ENCODE peak calls at places on chromosome 6, in nine cellular contexts. S is nucleus accumbens, T is A549, U is Caki2, R is sciatic nerve, K is HFFc6, Q is BE2C, O is AG08396, P is heart right ventricle. E is an unnamed sample.

GRCh38 chr6:33945931-33946330 is 142.1 kb upstream of the MLN start:
- DNase-seq in T (no peak), U (no peak), K (no peak), Q (no peak), R (no peak), O (no peak), S (no peak), P (no peak), E (no peak)

GRCh38 chr6:149079911-149080501 is 237.5 kb upstream of the TAB2 start:
- DNase-seq in P (peak), S (no peak), U (no peak), Q (peak), K (peak), T (no peak), O (peak), R (peak), E (peak)

GRCh38 chr6:124131779-124132178 is 328.1 kb downstream of the NKAIN2 start:
- DNase-seq in U (peak), S (no peak), K (no peak), R (no peak), T (no peak), O (no peak), Q (no peak), P (no peak), E (no peak)

GRCh38 chr6:165663736-165664552 is 903 bp upstream of the PDE10A start:
- DNase-seq in R (no peak), O (no peak), U (peak), T (peak), Q (no peak), P (peak), K (no peak), S (no peak), E (no peak)

GRCh38 chr6:5695260-5696245 is 311.2 kb downstream of the NRN1 start:
- DNase-seq in P (no peak), T (no peak), O (peak), K (peak), U (peak), Q (no peak), R (no peak), S (no peak), E (peak)

GRCh38 chr6:82686719-82687118 is 323.1 kb downstream of the TPBG start:
- DNase-seq in R (no peak), U (no peak), Q (no peak), K (no peak), S (no peak), O (no peak), T (no peak), P (no peak), E (no peak)

GRCh38 chr6:82914511-82914910 is 151.1 kb downstream of the UBE3D start:
- DNase-seq in O (no peak), R (no peak), T (no peak), P (no peak), U (no peak), K (no peak), Q (no peak), S (no peak), E (no peak)

GRCh38 chr6:31222496-31222895 is 49.4 kb downstream of the HLA-C start:
- DNase-seq in K (no peak), Q (no peak), P (no peak), S (no peak), R (no peak), O (no peak), T (no peak), U (no peak), E (no peak)

GRCh38 chr6:121260651-121261102 is 73.6 kb downstream of the TBC1D32 start:
- DNase-seq in P (peak), K (no peak), O (no peak), S (no peak), R (no peak), T (no peak), U (no peak), Q (peak), E (no peak)

GRCh38 chr6:44257007-44257752 is at the start of gene SLC35B2:
- DNase-seq in P (peak), R (peak), T (peak), K (peak), U (peak), S (peak), Q (peak), O (peak), E (peak)

GRCh38 chr6:138307816-138308727 is 69.6 kb upstream of the SMIM28 start:
- DNase-seq in T (no peak), S (peak), K (peak), P (peak), U (no peak), O (peak), R (peak), Q (peak), E (peak)

GRCh38 chr6:44657201-44657824 is 269.8 kb downstream of the CDC5L start:
- DNase-seq in S (no peak), O (no peak), T (no peak), R (no peak), U (no peak), P (no peak), K (no peak), Q (no peak), E (no peak)

GRCh38 chr6:96898241-96898851 is 655 bp upstream of the NDUFAF4 start:
- DNase-seq in O (no peak), K (peak), P (no peak), S (no peak), Q (no peak), T (peak), R (no peak), U (peak), E (no peak)

GRCh38 chr6:161273752-161274487 is at the start of gene AGPAT4:
- DNase-seq in U (peak), T (peak), O (peak), K (peak), R (peak), P (peak), Q (peak), S (peak), E (peak)

GRCh38 chr6:5782783-5783567 is 223.8 kb downstream of the NRN1 start:
- DNase-seq in O (peak), R (no peak), Q (peak), P (peak), T (no peak), S (no peak), K (peak), U (no peak), E (no peak)

GRCh38 chr6:157264701-157265100 is 58.6 kb downstream of the TMEM242 start:
- DNase-seq in R (no peak), Q (no peak), P (no peak), T (no peak), K (no peak), U (no peak), S (no peak), O (no peak), E (no peak)

GRCh38 chr6:14321992-14322772 is 204.6 kb downstream of the CD83 start:
- DNase-seq in K (no peak), O (no peak), Q (no peak), T (peak), R (no peak), U (no peak), P (no peak), S (no peak), E (no peak)

GRCh38 chr6:89458720-89459119 is 25.8 kb downstream of the ANKRD6 start:
- DNase-seq in P (no peak), Q (no peak), T (no peak), S (no peak), K (no peak), U (no peak), O (no peak), R (no peak), E (no peak)

GRCh38 chr6:105087571-105088211 is 92.1 kb downstream of the POPDC3 start:
- DNase-seq in S (no peak), O (peak), Q (peak), K (peak), U (peak), R (no peak), P (peak), T (peak), E (peak)

GRCh38 chr6:139990865-139991264 is 616.4 kb upstream of the CITED2 start:
- DNase-seq in K (no peak), O (no peak), S (no peak), U (no peak), R (no peak), Q (no peak), P (no peak), T (no peak), E (peak)

GRCh38 chr6:113860165-113860955 is 3.2 kb downstream of the MARCKS start:
- DNase-seq in O (peak), T (peak), R (peak), S (no peak), K (no peak), U (peak), P (peak), Q (peak), E (peak)

GRCh38 chr6:3696525-3696924 is 55.0 kb downstream of the PXDC1 start:
- DNase-seq in P (no peak), R (no peak), U (no peak), Q (no peak), T (no peak), K (no peak), S (no peak), O (no peak), E (peak)

GRCh38 chr6:166488081-166488685 is 98.3 kb downstream of the RAMACL start:
- DNase-seq in O (no peak), R (peak), K (no peak), T (no peak), P (peak), Q (no peak), S (no peak), U (no peak), E (no peak)

GRCh38 chr6:43940393-43941087 is 170.5 kb downstream of the VEGFA start:
- DNase-seq in U (no peak), Q (no peak), P (no peak), O (no peak), R (peak), S (no peak), K (no peak), T (no peak), E (no peak)

GRCh38 chr6:75396005-75396800 is 97.4 kb downstream of the FILIP1 start:
- DNase-seq in K (peak), T (no peak), R (no peak), P (no peak), U (no peak), Q (no peak), O (no peak), S (no peak), E (no peak)

GRCh38 chr6:145372671-145373123 is 362.6 kb downstream of the EPM2A start:
- DNase-seq in R (no peak), S (no peak), P (peak), Q (no peak), K (peak), O (peak), T (no peak), U (no peak), E (peak)

GRCh38 chr6:133817460-133818047 is 71.4 kb upstream of the TCF21 start:
- DNase-seq in O (no peak), K (no peak), R (no peak), P (no peak), Q (peak), T (no peak), U (no peak), S (no peak), E (no peak)

GRCh38 chr6:6825986-6826901 is 237.7 kb downstream of the LY86 start:
- DNase-seq in P (peak), T (no peak), U (no peak), S (peak), O (no peak), Q (peak), K (no peak), R (peak), E (peak)

GRCh38 chr6:49202923-49203322 is 260.1 kb downstream of the MMUT start:
- DNase-seq in Q (no peak), K (peak), P (no peak), U (peak), O (no peak), T (no peak), R (no peak), S (no peak), E (no peak)

GRCh38 chr6:98579089-98579488 is 255.3 kb upstream of the POU3F2 start:
- DNase-seq in Q (no peak), U (no peak), T (no peak), R (no peak), S (no peak), P (no peak), K (no peak), O (no peak), E (peak)

GRCh38 chr6:122361314-122361979 is 38.0 kb upstream of the HSF2 start:
- DNase-seq in O (no peak), R (no peak), U (no peak), K (no peak), P (no peak), S (no peak), Q (no peak), T (no peak), E (no peak)

GRCh38 chr6:13486679-13487121 is 700 bp downstream of the GFOD1 start:
- DNase-seq in R (peak), S (peak), O (peak), P (peak), U (peak), Q (peak), T (peak), K (peak), E (peak)

GRCh38 chr6:3162565-3163247 is 5.4 kb upstream of the TUBB2A start:
- DNase-seq in R (peak), K (peak), S (peak), Q (peak), P (peak), T (peak), U (peak), O (peak), E (peak)

GRCh38 chr6:110688661-110689268 is 126.5 kb downstream of the CDK19 start:
- DNase-seq in R (no peak), O (no peak), K (no peak), U (no peak), P (no peak), S (no peak), Q (peak), T (no peak), E (no peak)

E was measured in AG08395.